ENCODE peak calls at places on chromosomes 7 and 10, in eight cellular contexts. H is HepG2; K is M059J; T is cardiac muscle cell; N is bronchial epithelial cell; S is stimulated activated CD4-positive, alpha-beta T cell treated with anti-CD3 and anti-CD28 coated beads, Interleukin-4, amount 100 ng/mL, for 48 hours; B is RWPE1; C is astrocyte of the spinal cord. J is an unnamed sample.

GRCh38 chr7:69399038-69399800 is 199.1 kb upstream of the AUTS2 start:
- DNase-seq in H (no peak), K (peak; percentile 51), T (no peak), N (no peak), S (no peak), B (no peak), C (peak; percentile 37), J (no peak)

GRCh38 chr7:1531263-1531978 is 919 bp downstream of the MAFK start:
- DNase-seq in H (no peak), K (peak; percentile 61), T (peak; percentile 42), N (peak; percentile 49), S (no peak), B (peak; percentile 33), C (peak; percentile 42), J (no peak)

GRCh38 chr7:66557214-66558200 is 71.2 kb upstream of the KCTD7 start:
- DNase-seq in H (no peak), K (peak; percentile 31), T (peak; percentile 67), N (peak; percentile 10), S (peak; percentile 74), B (peak; percentile 61), C (peak; percentile 30), J (no peak)

GRCh38 chr10:115355162-115355760 is 262.1 kb downstream of the ATRNL1 start:
- DNase-seq in H (peak; percentile 63), K (peak; percentile 65), T (peak; percentile 81), N (peak; percentile 71), S (no peak), B (peak; percentile 65), C (peak; percentile 76), J (peak; percentile 16)

GRCh38 chr10:77405771-77406241 is 231.8 kb downstream of the KCNMA1 start:
- DNase-seq in H (peak; percentile 17), K (peak; percentile 90), T (peak; percentile 26), N (peak; percentile 70), S (peak; percentile 0), B (peak; percentile 81), C (peak; percentile 70), J (peak; percentile 7)

GRCh38 chr10:118101501-118101900 is 54.8 kb upstream of the RAB11FIP2 start:
- DNase-seq in H (no peak), K (no peak), T (no peak), N (no peak), S (no peak), B (no peak), C (peak; percentile 22), J (no peak)

GRCh38 chr7:150410680-150411346 is 31.7 kb downstream of the ZNF775 start:
- DNase-seq in H (no peak), K (no peak), T (no peak), N (no peak), S (no peak), B (no peak), C (peak; percentile 28), J (no peak)

GRCh38 chr7:38276096-38276857 is 2.8 kb upstream of the TARP start:
- DNase-seq in H (no peak), K (no peak), T (no peak), N (no peak), S (no peak), B (no peak), C (no peak), J (no peak)

GRCh38 chr10:7866191-7866590 is 47.9 kb downstream of the TAF3 start:
- DNase-seq in H (no peak), K (no peak), T (peak; percentile 40), N (no peak), S (no peak), B (no peak), C (no peak), J (no peak)

GRCh38 chr7:73736885-73737284 is 1.7 kb downstream of the ABHD11 start:
- DNase-seq in H (no peak), K (no peak), T (no peak), N (no peak), S (no peak), B (no peak), C (no peak), J (no peak)

GRCh38 chr7:7265676-7266075 is 83.3 kb downstream of the C1GALT1 start:
- DNase-seq in H (no peak), K (peak; percentile 27), T (no peak), N (no peak), S (no peak), B (no peak), C (no peak), J (no peak)

GRCh38 chr7:123749537-123749857 is 694 bp upstream of the WASL start:
- DNase-seq in H (peak; percentile 68), K (no peak), T (no peak), N (peak; percentile 79), S (peak; percentile 16), B (peak; percentile 64), C (no peak), J (peak; percentile 91)

GRCh38 chr10:14670551-14671240 is 104.0 kb downstream of the FAM107B start:
- DNase-seq in H (no peak), K (no peak), T (no peak), N (no peak), S (no peak), B (no peak), C (peak; percentile 64), J (no peak)

GRCh38 chr7:70812511-70812910 is 319.4 kb upstream of the GALNT17 start:
- DNase-seq in H (peak; percentile 17), K (no peak), T (no peak), N (no peak), S (no peak), B (no peak), C (no peak), J (no peak)

GRCh38 chr10:50552771-50553535 is 70.8 kb downstream of the SGMS1 start:
- DNase-seq in H (no peak), K (peak; percentile 65), T (no peak), N (peak; percentile 27), S (no peak), B (no peak), C (no peak), J (no peak)

GRCh38 chr7:46871516-46871915 is 710.4 kb downstream of the TNS3 start:
- DNase-seq in H (no peak), K (peak; percentile 64), T (no peak), N (no peak), S (no peak), B (no peak), C (no peak), J (no peak)